ENCODE peak calls at places on chromosomes 16 and 17, in six cellular contexts. One of them, this sample, is unnamed.

GRCh38 chr17:83199500-83200201 is 120.2 kb downstream of the METRNL start:
- DNase-seq in naive B cell: peak; percentile 69
- DNase-seq in Caki2: no peak
- DNase-seq in AG08396: no peak
- DNase-seq in mucosa of gallbladder: peak; percentile 44
- DNase-seq in NCI-H1092 treated with DMSO at 0.1 percent for 48 hours: no peak
- DNase-seq in this sample: peak; percentile 16

GRCh38 chr16:60087530-60087929 is 1353.4 kb upstream of the GOT2 start:
- DNase-seq in naive B cell: no peak
- DNase-seq in Caki2: no peak
- DNase-seq in AG08396: no peak
- DNase-seq in mucosa of gallbladder: no peak
- DNase-seq in NCI-H1092 treated with DMSO at 0.1 percent for 48 hours: no peak
- DNase-seq in this sample: no peak

GRCh38 chr16:21973945-21974344 is 20.8 kb downstream of the UQCRC2 start:
- DNase-seq in naive B cell: no peak
- DNase-seq in Caki2: no peak
- DNase-seq in AG08396: no peak
- DNase-seq in mucosa of gallbladder: no peak
- DNase-seq in NCI-H1092 treated with DMSO at 0.1 percent for 48 hours: no peak
- DNase-seq in this sample: no peak

GRCh38 chr17:35804658-35805192 is 4.6 kb upstream of the TAF15 start:
- DNase-seq in naive B cell: peak; percentile 56
- DNase-seq in Caki2: peak; percentile 77
- DNase-seq in AG08396: peak; percentile 89
- DNase-seq in mucosa of gallbladder: peak; percentile 71
- DNase-seq in NCI-H1092 treated with DMSO at 0.1 percent for 48 hours: peak; percentile 92
- DNase-seq in this sample: peak; percentile 63

GRCh38 chr16:87918866-87919680 is 17.3 kb downstream of the CA5A start:
- DNase-seq in naive B cell: no peak
- DNase-seq in Caki2: no peak
- DNase-seq in AG08396: no peak
- DNase-seq in mucosa of gallbladder: no peak
- DNase-seq in NCI-H1092 treated with DMSO at 0.1 percent for 48 hours: no peak
- DNase-seq in this sample: no peak

GRCh38 chr17:82018152-82019041 is 4.3 kb downstream of the CENPX start:
- DNase-seq in naive B cell: no peak
- DNase-seq in Caki2: no peak
- DNase-seq in AG08396: no peak
- DNase-seq in mucosa of gallbladder: no peak
- DNase-seq in NCI-H1092 treated with DMSO at 0.1 percent for 48 hours: no peak
- DNase-seq in this sample: no peak

GRCh38 chr17:50630524-50631194 is 4.0 kb upstream of the ABCC3 start:
- DNase-seq in naive B cell: peak; percentile 27
- DNase-seq in Caki2: peak; percentile 67
- DNase-seq in AG08396: peak; percentile 69
- DNase-seq in mucosa of gallbladder: peak; percentile 80
- DNase-seq in NCI-H1092 treated with DMSO at 0.1 percent for 48 hours: peak; percentile 30
- DNase-seq in this sample: peak; percentile 40

GRCh38 chr16:79784007-79784406 is 183.5 kb upstream of the MAF start:
- DNase-seq in naive B cell: no peak
- DNase-seq in Caki2: no peak
- DNase-seq in AG08396: peak; percentile 20
- DNase-seq in mucosa of gallbladder: no peak
- DNase-seq in NCI-H1092 treated with DMSO at 0.1 percent for 48 hours: no peak
- DNase-seq in this sample: no peak

GRCh38 chr17:83190601-83191387 is 111.4 kb downstream of the METRNL start:
- DNase-seq in naive B cell: no peak
- DNase-seq in Caki2: no peak
- DNase-seq in AG08396: no peak
- DNase-seq in mucosa of gallbladder: no peak
- DNase-seq in NCI-H1092 treated with DMSO at 0.1 percent for 48 hours: no peak
- DNase-seq in this sample: no peak

GRCh38 chr17:42795465-42795864 is 3.0 kb downstream of the COA3 start:
- DNase-seq in naive B cell: no peak
- DNase-seq in Caki2: no peak
- DNase-seq in AG08396: no peak
- DNase-seq in mucosa of gallbladder: no peak
- DNase-seq in NCI-H1092 treated with DMSO at 0.1 percent for 48 hours: no peak
- DNase-seq in this sample: no peak

GRCh38 chr17:81221842-81222619 is 734 bp downstream of the CEP131 start:
- DNase-seq in naive B cell: no peak
- DNase-seq in Caki2: no peak
- DNase-seq in AG08396: peak; percentile 44
- DNase-seq in mucosa of gallbladder: no peak
- DNase-seq in NCI-H1092 treated with DMSO at 0.1 percent for 48 hours: no peak
- DNase-seq in this sample: no peak

GRCh38 chr17:13323990-13324389 is 277.7 kb downstream of the HS3ST3A1 start:
- DNase-seq in naive B cell: no peak
- DNase-seq in Caki2: no peak
- DNase-seq in AG08396: no peak
- DNase-seq in mucosa of gallbladder: no peak
- DNase-seq in NCI-H1092 treated with DMSO at 0.1 percent for 48 hours: no peak
- DNase-seq in this sample: no peak